ENCODE peak calls at places on chromosomes 5 and 9, in five cellular contexts. S is kidney glomerular epithelial cell, N is AG08396, B is T-helper 17 cell, L is HuH-7. Z is an unnamed sample.

GRCh38 chr5:160457255-160457654 is 35.6 kb downstream of the PTTG1 start:
- DNase-seq in L (no peak), N (no peak), B (no peak), S (no peak), Z (no peak)

GRCh38 chr5:16616536-16617271 is at the start of gene RETREG1:
- DNase-seq in B (peak; percentile 79), S (peak; percentile 73), L (peak; percentile 30), N (peak; percentile 59), Z (peak; percentile 62)

GRCh38 chr5:75678155-75678554 is 39.1 kb downstream of the POC5 start:
- DNase-seq in N (no peak), S (no peak), L (no peak), B (no peak), Z (no peak)

GRCh38 chr9:37988041-37988440 is 81.0 kb downstream of the SHB start:
- DNase-seq in L (no peak), N (no peak), S (no peak), B (no peak), Z (no peak)

GRCh38 chr5:102540251-102540812 is 41.5 kb upstream of the SLCO6A1 start:
- DNase-seq in N (no peak), L (no peak), S (no peak), B (no peak), Z (no peak)

GRCh38 chr9:120432600-120432999 is 147.4 kb downstream of the CDK5RAP2 start:
- DNase-seq in L (no peak), S (no peak), B (no peak), N (no peak), Z (no peak)

GRCh38 chr5:96963267-96963666 is 27.4 kb downstream of the LNPEP start:
- DNase-seq in S (no peak), B (no peak), L (no peak), N (peak; percentile 62), Z (no peak)

GRCh38 chr5:1910861-1911772 is 28.4 kb upstream of the IRX4 start:
- DNase-seq in L (no peak), N (no peak), B (no peak), S (no peak), Z (no peak)

GRCh38 chr5:72949481-72949880 is 6.4 kb upstream of the FCHO2 start:
- DNase-seq in S (no peak), B (no peak), L (no peak), N (no peak), Z (no peak)

GRCh38 chr5:40834391-40834848 is 602 bp downstream of the RPL37 start:
- DNase-seq in L (no peak), N (no peak), B (peak; percentile 36), S (no peak), Z (peak; percentile 78)

GRCh38 chr9:91676042-91676441 is 252.4 kb upstream of the NFIL3 start:
- DNase-seq in S (no peak), B (no peak), N (no peak), L (peak; percentile 27), Z (no peak)

GRCh38 chr9:122350577-122351355 is 20.1 kb upstream of the PTGS1 start:
- DNase-seq in B (peak; percentile 55), S (peak; percentile 61), L (peak; percentile 91), N (peak; percentile 89), Z (peak; percentile 10)

GRCh38 chr5:143195496-143195895 is 208.0 kb downstream of the NR3C1 start:
- DNase-seq in S (no peak), B (no peak), L (no peak), N (no peak), Z (no peak)

GRCh38 chr9:16729656-16730055 is 140.8 kb downstream of the BNC2 start:
- DNase-seq in N (no peak), B (no peak), S (no peak), L (no peak), Z (peak; percentile 90)